ENCODE peak calls at places on chromosomes 16 and 17, in nine cellular contexts. One of them, this sample, is unnamed.

GRCh38 chr16:59210955-59211541 is 476.9 kb upstream of the GOT2 start:
- DNase-seq in lung: no peak
- DNase-seq in occipital lobe: no peak
- DNase-seq in KG1: no peak
- DNase-seq in NCI-H1694: no peak
- DNase-seq in head of caudate nucleus: no peak
- DNase-seq in SHP77: no peak
- DNase-seq in nephron progenitor cell: peak; percentile 20
- DNase-seq in natural killer cell: no peak
- DNase-seq in this sample: peak; percentile 11

GRCh38 chr17:79038545-79039135 is 14.7 kb downstream of the C1QTNF1 start:
- DNase-seq in lung: no peak
- DNase-seq in occipital lobe: no peak
- DNase-seq in KG1: no peak
- DNase-seq in NCI-H1694: no peak
- DNase-seq in head of caudate nucleus: no peak
- DNase-seq in SHP77: no peak
- DNase-seq in nephron progenitor cell: no peak
- DNase-seq in natural killer cell: no peak
- DNase-seq in this sample: no peak

GRCh38 chr16:79269211-79269863 is 331.2 kb downstream of the MAF start:
- DNase-seq in lung: no peak
- DNase-seq in occipital lobe: no peak
- DNase-seq in KG1: no peak
- DNase-seq in NCI-H1694: no peak
- DNase-seq in head of caudate nucleus: no peak
- DNase-seq in SHP77: no peak
- DNase-seq in nephron progenitor cell: no peak
- DNase-seq in natural killer cell: no peak
- DNase-seq in this sample: no peak

GRCh38 chr16:1163567-1164055 is 10.7 kb downstream of the CACNA1H start:
- DNase-seq in lung: no peak
- DNase-seq in occipital lobe: no peak
- DNase-seq in KG1: no peak
- DNase-seq in NCI-H1694: no peak
- DNase-seq in head of caudate nucleus: no peak
- DNase-seq in SHP77: no peak
- DNase-seq in nephron progenitor cell: no peak
- DNase-seq in natural killer cell: no peak
- DNase-seq in this sample: peak; percentile 40

GRCh38 chr17:27257031-27257357 is 36.9 kb upstream of the WSB1 start:
- DNase-seq in lung: no peak
- DNase-seq in occipital lobe: no peak
- DNase-seq in KG1: no peak
- DNase-seq in NCI-H1694: no peak
- DNase-seq in head of caudate nucleus: no peak
- DNase-seq in SHP77: no peak
- DNase-seq in nephron progenitor cell: no peak
- DNase-seq in natural killer cell: no peak
- DNase-seq in this sample: no peak

GRCh38 chr16:86519007-86519648 is 8.8 kb downstream of the FOXF1 start:
- DNase-seq in lung: no peak
- DNase-seq in occipital lobe: no peak
- DNase-seq in KG1: no peak
- DNase-seq in NCI-H1694: no peak
- DNase-seq in head of caudate nucleus: no peak
- DNase-seq in SHP77: no peak
- DNase-seq in nephron progenitor cell: no peak
- DNase-seq in natural killer cell: no peak
- DNase-seq in this sample: no peak

GRCh38 chr17:20997711-20998570 is 44.9 kb downstream of the USP22 start:
- DNase-seq in lung: no peak
- DNase-seq in occipital lobe: no peak
- DNase-seq in KG1: no peak
- DNase-seq in NCI-H1694: no peak
- DNase-seq in head of caudate nucleus: no peak
- DNase-seq in SHP77: no peak
- DNase-seq in nephron progenitor cell: no peak
- DNase-seq in natural killer cell: no peak
- DNase-seq in this sample: no peak

GRCh38 chr16:90044111-90044551 is 24.9 kb upstream of the DBNDD1 start:
- DNase-seq in lung: peak; percentile 69
- DNase-seq in occipital lobe: no peak
- DNase-seq in KG1: no peak
- DNase-seq in NCI-H1694: no peak
- DNase-seq in head of caudate nucleus: no peak
- DNase-seq in SHP77: no peak
- DNase-seq in nephron progenitor cell: no peak
- DNase-seq in natural killer cell: no peak
- DNase-seq in this sample: no peak

GRCh38 chr17:7549401-7550055 is 670 bp downstream of the TNFSF12 start:
- DNase-seq in lung: peak; percentile 39
- DNase-seq in occipital lobe: peak; percentile 17
- DNase-seq in KG1: no peak
- DNase-seq in NCI-H1694: no peak
- DNase-seq in head of caudate nucleus: peak; percentile 70
- DNase-seq in SHP77: no peak
- DNase-seq in nephron progenitor cell: no peak
- DNase-seq in natural killer cell: no peak
- DNase-seq in this sample: no peak

GRCh38 chr17:58568050-58568830 is 53.8 kb upstream of the MTMR4 start:
- DNase-seq in lung: no peak
- DNase-seq in occipital lobe: no peak
- DNase-seq in KG1: no peak
- DNase-seq in NCI-H1694: no peak
- DNase-seq in head of caudate nucleus: no peak
- DNase-seq in SHP77: no peak
- DNase-seq in nephron progenitor cell: no peak
- DNase-seq in natural killer cell: no peak
- DNase-seq in this sample: no peak

GRCh38 chr16:79390481-79391051 is 210.0 kb downstream of the MAF start:
- DNase-seq in lung: no peak
- DNase-seq in occipital lobe: no peak
- DNase-seq in KG1: no peak
- DNase-seq in NCI-H1694: no peak
- DNase-seq in head of caudate nucleus: no peak
- DNase-seq in SHP77: no peak
- DNase-seq in nephron progenitor cell: no peak
- DNase-seq in natural killer cell: no peak
- DNase-seq in this sample: no peak

GRCh38 chr17:79179334-79179733 is 104.7 kb downstream of the ENGASE start:
- DNase-seq in lung: no peak
- DNase-seq in occipital lobe: no peak
- DNase-seq in KG1: no peak
- DNase-seq in NCI-H1694: no peak
- DNase-seq in head of caudate nucleus: no peak
- DNase-seq in SHP77: no peak
- DNase-seq in nephron progenitor cell: no peak
- DNase-seq in natural killer cell: no peak
- DNase-seq in this sample: no peak

GRCh38 chr16:52440248-52440647 is 106.7 kb downstream of the TOX3 start:
- DNase-seq in lung: no peak
- DNase-seq in occipital lobe: no peak
- DNase-seq in KG1: no peak
- DNase-seq in NCI-H1694: no peak
- DNase-seq in head of caudate nucleus: no peak
- DNase-seq in SHP77: no peak
- DNase-seq in nephron progenitor cell: no peak
- DNase-seq in natural killer cell: no peak
- DNase-seq in this sample: no peak

GRCh38 chr17:55089955-55090573 is 121.5 kb downstream of the STXBP4 start:
- DNase-seq in lung: no peak
- DNase-seq in occipital lobe: no peak
- DNase-seq in KG1: peak; percentile 18
- DNase-seq in NCI-H1694: no peak
- DNase-seq in head of caudate nucleus: peak; percentile 2
- DNase-seq in SHP77: peak; percentile 75
- DNase-seq in nephron progenitor cell: no peak
- DNase-seq in natural killer cell: no peak
- DNase-seq in this sample: peak; percentile 4

GRCh38 chr16:84501077-84501735 is 3.3 kb downstream of the MEAK7 start:
- DNase-seq in lung: no peak
- DNase-seq in occipital lobe: no peak
- DNase-seq in KG1: no peak
- DNase-seq in NCI-H1694: no peak
- DNase-seq in head of caudate nucleus: no peak
- DNase-seq in SHP77: no peak
- DNase-seq in nephron progenitor cell: no peak
- DNase-seq in natural killer cell: no peak
- DNase-seq in this sample: no peak

GRCh38 chr17:19723967-19724366 is 7.6 kb upstream of the SLC47A2 start:
- DNase-seq in lung: no peak
- DNase-seq in occipital lobe: no peak
- DNase-seq in KG1: no peak
- DNase-seq in NCI-H1694: no peak
- DNase-seq in head of caudate nucleus: no peak
- DNase-seq in SHP77: no peak
- DNase-seq in nephron progenitor cell: no peak
- DNase-seq in natural killer cell: no peak
- DNase-seq in this sample: no peak

GRCh38 chr17:33152793-33153192 is 140.3 kb downstream of the ASIC2 start:
- DNase-seq in lung: no peak
- DNase-seq in occipital lobe: no peak
- DNase-seq in KG1: no peak
- DNase-seq in NCI-H1694: no peak
- DNase-seq in head of caudate nucleus: no peak
- DNase-seq in SHP77: no peak
- DNase-seq in nephron progenitor cell: no peak
- DNase-seq in natural killer cell: no peak
- DNase-seq in this sample: no peak

GRCh38 chr17:66508896-66509843 is 206.8 kb downstream of the PRKCA start:
- DNase-seq in lung: peak; percentile 64
- DNase-seq in occipital lobe: no peak
- DNase-seq in KG1: no peak
- DNase-seq in NCI-H1694: no peak
- DNase-seq in head of caudate nucleus: no peak
- DNase-seq in SHP77: no peak
- DNase-seq in nephron progenitor cell: no peak
- DNase-seq in natural killer cell: no peak
- DNase-seq in this sample: no peak

This sample was measured in Ammon's horn.